ENCODE peak calls at places on chromosomes 4 and X, in ten cellular contexts. P, F, N, R, S, V, Q, W, Y and E are unnamed samples.

GRCh38 chr4:177446571-177446970 is 4.3 kb upstream of the AGA start:
- DNase-seq in N (no peak), W (no peak), P (no peak), Q (no peak), Y (no peak), F (no peak), V (no peak), R (no peak), S (no peak), E (no peak)

GRCh38 chr4:146654976-146655761 is 16.5 kb downstream of the POU4F2 start:
- DNase-seq in V (peak), R (no peak), W (no peak), F (no peak), Q (no peak), P (no peak), N (peak), S (no peak), Y (no peak), E (peak)

GRCh38 chrX:65266482-65266881 is 268.1 kb downstream of the LAS1L start:
- DNase-seq in F (no peak), Y (no peak), P (no peak), Q (no peak), V (no peak), R (no peak), W (no peak), S (no peak), N (no peak), E (no peak)

GRCh38 chr4:703336-704197 is 2.1 kb upstream of the PCGF3 start:
- DNase-seq in N (no peak), Q (no peak), V (no peak), S (no peak), W (no peak), P (no peak), R (no peak), F (no peak), Y (no peak), E (no peak)

GRCh38 chrX:16464369-16464768 is 185.6 kb upstream of the S100G start:
- DNase-seq in Q (no peak), N (no peak), P (no peak), F (no peak), Y (no peak), V (no peak), S (no peak), W (no peak), R (no peak), E (no peak)

GRCh38 chr4:879730-880079 is 52.4 kb downstream of the GAK start:
- DNase-seq in Q (no peak), P (no peak), F (no peak), Y (no peak), W (peak), R (no peak), N (no peak), V (no peak), S (peak), E (no peak)

GRCh38 chrX:15564981-15565579 is 35.7 kb downstream of the ACE2 start:
- DNase-seq in Y (peak), V (peak), P (peak), W (no peak), Q (peak), F (no peak), N (peak), S (no peak), R (peak), E (peak)

GRCh38 chr4:79514637-79515320 is 106.8 kb upstream of the GK2 start:
- DNase-seq in N (no peak), V (no peak), Q (no peak), W (no peak), P (peak), Y (peak), F (no peak), R (no peak), S (no peak), E (no peak)

GRCh38 chr4:31442236-31442635 is 722.1 kb downstream of the PCDH7 start:
- DNase-seq in F (no peak), P (no peak), V (no peak), R (no peak), Y (no peak), S (no peak), N (no peak), Q (no peak), W (no peak), E (no peak)

GRCh38 chr4:81913427-81913878 is 441.7 kb upstream of the RASGEF1B start:
- DNase-seq in R (peak), Q (peak), P (peak), V (peak), F (no peak), N (peak), S (peak), Y (no peak), W (peak), E (peak)

GRCh38 chrX:107686792-107687191 is 58.5 kb downstream of the PRPS1 start:
- DNase-seq in S (no peak), W (no peak), N (peak), P (no peak), Q (no peak), Y (no peak), F (no peak), V (no peak), R (no peak), E (no peak)

GRCh38 chr4:1045595-1046201 is 34.3 kb downstream of the FGFRL1 start:
- DNase-seq in P (no peak), Q (no peak), S (no peak), R (no peak), N (no peak), Y (peak), V (no peak), W (no peak), F (peak), E (no peak)

GRCh38 chr4:176795441-176795840 is 2.7 kb upstream of the VEGFC start:
- DNase-seq in N (no peak), P (no peak), Q (no peak), R (no peak), S (no peak), F (no peak), Y (no peak), V (no peak), W (no peak), E (no peak)

GRCh38 chr4:189162888-189163287 is 777.8 kb upstream of the FRG1 start:
- DNase-seq in W (no peak), P (no peak), V (no peak), S (no peak), Y (no peak), N (peak), F (no peak), R (no peak), Q (no peak), E (no peak)

GRCh38 chr4:98568896-98569663 is 89.3 kb downstream of the TSPAN5 start:
- DNase-seq in Y (no peak), P (peak), R (no peak), N (no peak), S (no peak), F (no peak), Q (no peak), W (no peak), V (no peak), E (peak)

GRCh38 chr4:129322947-129323346 is 227.0 kb downstream of the C4orf33 start:
- DNase-seq in P (no peak), W (no peak), N (no peak), S (no peak), Y (no peak), F (no peak), R (no peak), Q (no peak), V (no peak), E (no peak)

GRCh38 chr4:836003-836511 is 10.1 kb upstream of the CPLX1 start:
- DNase-seq in F (peak), S (no peak), P (no peak), W (no peak), Q (no peak), R (no peak), V (no peak), N (no peak), Y (no peak), E (no peak)

GRCh38 chr4:47050986-47051725 is 19.8 kb downstream of the GABRB1 start:
- DNase-seq in V (no peak), P (peak), N (no peak), R (no peak), Q (no peak), Y (peak), W (no peak), F (no peak), S (no peak), E (no peak)

GRCh38 chr4:169988252-169988651 is 37.9 kb downstream of the MFAP3L start:
- DNase-seq in P (no peak), Q (no peak), R (no peak), N (no peak), W (no peak), S (no peak), F (no peak), Y (no peak), V (no peak), E (no peak)

GRCh38 chr4:10023806-10024205 is 2.5 kb upstream of the SLC2A9 start:
- DNase-seq in R (no peak), N (peak), S (no peak), W (no peak), P (no peak), Y (no peak), F (no peak), Q (peak), V (no peak), E (no peak)

GRCh38 chr4:168877779-168878491 is 132.1 kb downstream of the CBR4 start:
- DNase-seq in R (no peak), N (no peak), Q (no peak), F (no peak), V (peak), P (peak), W (no peak), Y (peak), S (peak), E (peak)

GRCh38 chrX:39815621-39816020 is 282.1 kb downstream of the BCOR start:
- DNase-seq in Y (no peak), R (no peak), S (no peak), Q (no peak), V (no peak), N (peak), F (no peak), P (no peak), W (no peak), E (no peak)

GRCh38 chr4:54402880-54403503 is 173.9 kb downstream of the PDGFRA start:
- DNase-seq in P (no peak), N (no peak), W (no peak), F (no peak), R (no peak), V (no peak), Y (no peak), S (no peak), Q (no peak), E (no peak)

GRCh38 chrX:120291211-120291610 is 20.1 kb downstream of the TMEM255A start:
- DNase-seq in R (no peak), N (no peak), F (no peak), S (no peak), V (no peak), W (no peak), Y (no peak), Q (no peak), P (no peak), E (no peak)

GRCh38 chrX:73262991-73263390 is 48.3 kb upstream of the NAP1L2 start:
- DNase-seq in P (peak), R (no peak), F (no peak), W (no peak), Y (no peak), N (no peak), Q (peak), V (no peak), S (no peak), E (peak)

GRCh38 chr4:48237996-48238645 is 31.5 kb downstream of the TEC start:
- DNase-seq in Q (peak), N (peak), P (no peak), Y (no peak), S (no peak), F (no peak), W (no peak), V (no peak), R (no peak), E (no peak)

GRCh38 chr4:79455216-79455615 is 47.2 kb upstream of the GK2 start:
- DNase-seq in P (no peak), R (no peak), W (no peak), F (no peak), N (no peak), Y (no peak), Q (no peak), V (no peak), S (no peak), E (no peak)

GRCh38 chr4:23747131-23747752 is 142.6 kb downstream of the PPARGC1A start:
- DNase-seq in V (no peak), Y (peak), P (peak), Q (no peak), W (no peak), S (no peak), N (no peak), R (no peak), F (no peak), E (no peak)